ENCODE peak calls at places on chromosomes 16 and 17, in six cellular contexts. L is foreskin fibroblast; Z is endothelial cell of umbilical vein; P is CD8-positive, alpha-beta memory T cell; E is T-helper 1 cell; V is neural progenitor cell. R is an unnamed sample.

GRCh38 chr16:1713933-1714332 is 7.9 kb downstream of the MAPK8IP3 start:
- DNase-seq in V (no peak), Z (no peak), L (no peak), P (no peak), E (no peak), R (no peak)

GRCh38 chr16:1108299-1109252 is 12.5 kb upstream of the C1QTNF8 start:
- DNase-seq in P (no peak), Z (no peak), V (no peak), E (no peak), L (no peak), R (no peak)

GRCh38 chr17:488993-489757 is 136.6 kb upstream of the RPH3AL start:
- DNase-seq in P (peak; percentile 52), Z (peak; percentile 51), V (peak; percentile 37), L (no peak), E (peak; percentile 29), R (no peak)

GRCh38 chr17:68356949-68357455 is 65.7 kb downstream of the ARSG start:
- DNase-seq in E (no peak), Z (no peak), L (no peak), V (no peak), P (no peak), R (no peak)

GRCh38 chr17:36978810-36979584 is 30.2 kb downstream of the AATF start:
- DNase-seq in E (no peak), P (no peak), Z (no peak), V (no peak), L (no peak), R (peak; percentile 47)

GRCh38 chr17:32350662-32351418 is 883 bp downstream of the ZNF207 start:
- DNase-seq in Z (peak; percentile 71), E (peak; percentile 29), L (peak; percentile 13), V (peak; percentile 50), P (peak; percentile 70), R (peak; percentile 68)

GRCh38 chr17:82923366-82924113 is 83.7 kb upstream of the ZNF750 start:
- DNase-seq in Z (no peak), L (no peak), V (no peak), E (no peak), P (no peak), R (no peak)

GRCh38 chr16:56576585-56577299 is 11.9 kb downstream of the MT4 start:
- DNase-seq in Z (peak; percentile 64), P (peak; percentile 90), L (peak; percentile 31), E (peak; percentile 82), V (peak; percentile 72), R (peak; percentile 58)

GRCh38 chr16:67883872-67884261 is 818 bp upstream of the NRN1L start:
- DNase-seq in E (peak; percentile 69), P (peak; percentile 80), V (peak; percentile 78), Z (peak; percentile 48), L (no peak), R (peak; percentile 30)

GRCh38 chr16:11272484-11272883 is 945 bp downstream of the PRM3 start:
- DNase-seq in L (no peak), P (no peak), Z (no peak), V (no peak), E (no peak), R (no peak)

GRCh38 chr16:56202036-56202435 is 10.7 kb downstream of the GNAO1 start:
- DNase-seq in P (peak; percentile 64), V (no peak), L (no peak), Z (no peak), E (no peak), R (peak; percentile 17)

GRCh38 chr16:2810651-2811050 is 6.4 kb upstream of the PRSS21 start:
- DNase-seq in L (no peak), V (no peak), E (no peak), Z (no peak), P (peak; percentile 9), R (no peak)

GRCh38 chr16:15599303-15600070 is 43.5 kb downstream of the MARF1 start:
- DNase-seq in L (no peak), E (no peak), V (no peak), P (no peak), Z (no peak), R (peak; percentile 36)